ENCODE peak calls at places on chromosomes 2 and 18, in five cellular contexts. R is NCI-H1092 treated with DMSO at 0.1 percent for 48 hours; G is activated T-helper 9 cell treated with anti-CD3 and anti-CD28 coated beads, Interleukin-2, amount 50 U/mL, for 16 hours; B is Calu3; M is Ammon's horn. O is an unnamed sample.

GRCh38 chr2:100011272-100011711 is 131.1 kb downstream of the AFF3 start:
- DNase-seq in R (no peak), G (no peak), B (no peak), M (no peak), O (no peak)

GRCh38 chr2:60341151-60341550 is 212.3 kb downstream of the BCL11A start:
- DNase-seq in R (no peak), G (no peak), B (no peak), M (no peak), O (no peak)

GRCh38 chr2:38213619-38214018 is 137.7 kb upstream of the CYP1B1 start:
- DNase-seq in R (no peak), G (no peak), B (no peak), M (no peak), O (no peak)

GRCh38 chr2:112839407-112840067 is 3.0 kb upstream of the IL1B start:
- DNase-seq in R (no peak), G (no peak), B (no peak), M (peak), O (no peak)

GRCh38 chr2:220373878-220374277 is 746.4 kb downstream of the SLC4A3 start:
- DNase-seq in R (no peak), G (no peak), B (no peak), M (no peak), O (no peak)

GRCh38 chr2:143875295-143876199 is 644.4 kb downstream of the ZEB2 start:
- DNase-seq in R (no peak), G (no peak), B (no peak), M (no peak), O (no peak)

GRCh38 chr2:234191819-234192407 is 141.4 kb downstream of the SPP2 start:
- DNase-seq in R (peak), G (no peak), B (no peak), M (peak), O (peak)

GRCh38 chr18:55588001-55588875 is at the start of gene TCF4:
- DNase-seq in R (peak), G (no peak), B (no peak), M (peak), O (peak)

GRCh38 chr18:42413870-42414269 is 458.8 kb downstream of the PIK3C3 start:
- DNase-seq in R (no peak), G (no peak), B (no peak), M (no peak), O (no peak)

O was measured in SHP77 treated with DMSO at 0.1 percent for 48 hours.